ENCODE peak calls at places on chromosomes 4 and X, in nine cellular contexts. Z is sigmoid colon, P is fibroblast of lung, E is HFF-Myc, O is cardiac muscle cell, X is SK-N-SH, J is dorsolateral prefrontal cortex, I is lower lobe of right lung, F is heart left ventricle. K is an unnamed sample.

GRCh38 chrX:131778269-131779218 is 234.7 kb downstream of the OR13H1 start:
- DNase-seq in Z (peak), P (peak), E (no peak), O (no peak), X (peak), J (peak), I (no peak), F (no peak), K (peak)

GRCh38 chrX:153477901-153478300 is 7.5 kb upstream of the HAUS7 start:
- DNase-seq in Z (no peak), P (peak), E (no peak), O (no peak), X (no peak), J (no peak), I (no peak), F (no peak), K (peak)

GRCh38 chrX:9864011-9864410 is 77.8 kb downstream of the SHROOM2 start:
- DNase-seq in Z (no peak), P (no peak), E (no peak), O (peak), X (no peak), J (no peak), I (no peak), F (no peak), K (no peak)

GRCh38 chrX:44343412-44343942 is at the start of gene EFHC2:
- DNase-seq in Z (peak), P (peak), E (no peak), O (peak), X (peak), J (no peak), I (peak), F (peak), K (peak)

GRCh38 chr4:139857021-139857420 is 191.4 kb downstream of the MGST2 start:
- DNase-seq in Z (no peak), P (peak), E (no peak), O (no peak), X (peak), J (no peak), I (no peak), F (no peak), K (no peak)

GRCh38 chr4:139628184-139629012 is 37.2 kb upstream of the MGST2 start:
- DNase-seq in Z (no peak), P (no peak), E (no peak), O (peak), X (no peak), J (no peak), I (peak), F (no peak), K (no peak)

GRCh38 chrX:78708171-78708570 is 39.3 kb upstream of the LPAR4 start:
- DNase-seq in Z (no peak), P (peak), E (peak), O (peak), X (peak), J (no peak), I (no peak), F (peak), K (no peak)

GRCh38 chr4:142202404-142203332 is 566.3 kb downstream of the IL15 start:
- DNase-seq in Z (no peak), P (no peak), E (no peak), O (no peak), X (no peak), J (no peak), I (no peak), F (no peak), K (no peak)

GRCh38 chrX:66680451-66680850 is 41.6 kb upstream of the EDA2R start:
- DNase-seq in Z (no peak), P (peak), E (no peak), O (no peak), X (no peak), J (no peak), I (no peak), F (no peak), K (no peak)

GRCh38 chr4:19492611-19493010 is 759.1 kb upstream of the SLIT2 start:
- DNase-seq in Z (no peak), P (peak), E (no peak), O (no peak), X (no peak), J (no peak), I (no peak), F (no peak), K (no peak)

GRCh38 chr4:90142091-90142490 is 14.9 kb downstream of the CCSER1 start:
- DNase-seq in Z (no peak), P (no peak), E (no peak), O (no peak), X (no peak), J (no peak), I (no peak), F (no peak), K (no peak)

GRCh38 chrX:154123241-154124219 is 20.5 kb upstream of the OPN1LW start:
- DNase-seq in Z (no peak), P (no peak), E (no peak), O (no peak), X (peak), J (no peak), I (peak), F (no peak), K (no peak)

GRCh38 chr4:107279729-107280128 is 243.6 kb upstream of the DKK2 start:
- DNase-seq in Z (no peak), P (peak), E (no peak), O (no peak), X (no peak), J (no peak), I (no peak), F (no peak), K (no peak)

GRCh38 chrX:31266172-31267076 is 194.6 kb upstream of the FTHL17 start:
- DNase-seq in Z (peak), P (peak), E (no peak), O (peak), X (peak), J (peak), I (peak), F (peak), K (peak)

GRCh38 chr4:184534511-184535391 is 60.4 kb upstream of the IRF2 start:
- DNase-seq in Z (no peak), P (peak), E (no peak), O (peak), X (no peak), J (no peak), I (no peak), F (no peak), K (no peak)
- H3K4me3 ChIP-seq in Z (no peak), P (no peak), E (no peak), O (no peak), X (no peak), J (no peak), I (no peak), F (no peak), K (no peak)

GRCh38 chrX:150567645-150568319 is 639 bp upstream of the MTM1 start:
- DNase-seq in Z (no peak), P (no peak), E (no peak), O (no peak), X (no peak), J (no peak), I (no peak), F (no peak), K (no peak)

GRCh38 chrX:150572206-150572605 is 3.8 kb downstream of the MTM1 start:
- DNase-seq in Z (no peak), P (no peak), E (no peak), O (no peak), X (no peak), J (no peak), I (no peak), F (no peak), K (no peak)

GRCh38 chrX:150569155-150569477 is 695 bp downstream of the MTM1 start:
- DNase-seq in Z (no peak), P (no peak), E (no peak), O (no peak), X (no peak), J (no peak), I (peak), F (peak), K (no peak)

GRCh38 chrX:150568320-150569154 is at the start of gene MTM1:
- DNase-seq in Z (peak), P (peak), E (peak), O (peak), X (peak), J (peak), I (peak), F (peak), K (peak)

DNA sequence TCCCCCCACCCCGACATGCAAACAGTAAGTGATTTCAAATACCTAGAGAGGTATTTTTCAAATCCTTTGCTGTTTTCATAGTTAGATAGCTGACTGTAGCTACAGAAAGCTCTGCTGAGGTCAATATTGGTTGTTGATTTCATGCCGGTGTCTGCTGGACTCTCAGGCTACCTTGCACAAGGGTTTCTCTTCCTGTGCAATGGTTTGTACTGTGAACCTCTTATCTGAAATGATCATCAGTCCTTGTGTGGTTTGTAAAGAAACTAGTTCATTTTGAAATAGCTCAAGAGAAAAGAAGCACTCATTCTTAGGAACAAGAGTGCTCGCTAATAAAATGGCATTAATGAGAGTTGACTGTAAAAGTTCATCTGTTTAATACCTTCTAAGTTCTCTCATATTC is 2.1 kb downstream of the MTM1 start:
- DNase-seq in Z (no peak), P (no peak), E (no peak), O (no peak), X (no peak), J (no peak), I (no peak), F (no peak), K (no peak)
- H3K4me3 ChIP-seq in Z (no peak), P (no peak), E (no peak), O (no peak), X (no peak), J (no peak), I (peak), F (no peak), K (no peak)

GRCh38 chrX:54496517-54496852 is 451 bp upstream of the FGD1 start:
- DNase-seq in Z (no peak), P (no peak), E (no peak), O (no peak), X (no peak), J (no peak), I (no peak), F (no peak), K (peak)

GRCh38 chrX:54495814-54496516 is at the start of gene FGD1:
- DNase-seq in Z (peak), P (peak), E (no peak), O (peak), X (peak), J (peak), I (peak), F (peak), K (peak)

GRCh38 chrX:54494166-54494969 is 1.7 kb downstream of the FGD1 start:
- DNase-seq in Z (no peak), P (peak), E (no peak), O (no peak), X (no peak), J (no peak), I (no peak), F (no peak), K (no peak)

GRCh38 chrX:54494970-54495813 is 842 bp downstream of the FGD1 start:
- DNase-seq in Z (no peak), P (peak), E (no peak), O (peak), X (peak), J (peak), I (peak), F (no peak), K (peak)

GRCh38 chrX:54492340-54492739 is 3.7 kb downstream of the FGD1 start:
- DNase-seq in Z (no peak), P (peak), E (no peak), O (no peak), X (no peak), J (no peak), I (no peak), F (no peak), K (peak)
- H3K4me3 ChIP-seq in Z (no peak), P (peak), E (peak), O (no peak), X (no peak), J (no peak), I (no peak), F (no peak), K (no peak)

GRCh38 chr4:184024637-184025036 is 119.5 kb downstream of the STOX2 start:
- DNase-seq in Z (no peak), P (no peak), E (no peak), O (no peak), X (no peak), J (no peak), I (no peak), F (no peak), K (no peak)

GRCh38 chr4:184030764-184031163 is 125.7 kb downstream of the STOX2 start:
- DNase-seq in Z (no peak), P (no peak), E (no peak), O (no peak), X (no peak), J (no peak), I (no peak), F (no peak), K (no peak)

GRCh38 chr4:184028571-184028996 is 123.5 kb downstream of the STOX2 start:
- DNase-seq in Z (no peak), P (no peak), E (no peak), O (no peak), X (no peak), J (no peak), I (peak), F (no peak), K (no peak)
- H3K4me3 ChIP-seq in Z (no peak), P (peak), E (no peak), O (no peak), X (no peak), J (no peak), I (peak), F (peak), K (no peak)

DNA sequence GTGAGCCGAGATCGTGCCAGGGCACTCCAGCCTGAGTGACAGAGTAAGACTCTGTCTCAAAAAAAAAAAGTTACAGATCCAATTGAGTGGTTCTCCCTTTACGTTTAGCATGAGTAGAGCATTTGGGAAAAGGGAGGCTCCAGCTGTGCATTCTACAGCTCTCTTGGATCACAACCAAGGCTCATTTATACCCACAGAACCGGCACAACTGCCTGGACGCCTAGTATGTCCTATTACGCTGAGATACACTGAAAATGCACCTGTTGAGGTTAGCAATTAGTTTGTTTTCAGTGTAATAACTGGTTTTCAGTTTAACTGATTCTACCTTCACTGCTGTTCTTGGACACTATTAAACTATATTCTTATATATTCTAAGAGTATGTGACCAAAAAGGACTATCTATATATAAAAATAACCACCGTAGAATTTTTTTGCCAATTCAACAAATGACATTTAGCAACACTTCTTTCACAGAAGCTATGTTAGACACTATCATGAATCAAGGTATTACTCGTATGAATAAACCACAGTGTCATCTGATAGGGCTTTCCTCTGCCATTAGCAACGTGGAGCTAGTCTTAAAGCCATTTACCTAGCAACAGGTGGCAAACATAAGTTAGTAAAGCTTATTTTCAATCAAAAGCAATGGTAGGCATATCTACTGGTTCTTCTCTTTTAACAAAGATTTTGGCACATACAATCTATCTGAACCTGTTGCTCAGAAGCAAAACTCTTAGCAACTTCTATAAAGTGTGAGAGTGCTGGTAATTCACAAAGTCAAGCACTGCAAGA is 3.6 kb downstream of the OTUD4 start:
- DNase-seq in Z (no peak), P (no peak), E (no peak), O (no peak), X (no peak), J (no peak), I (no peak), F (no peak), K (no peak)
- H3K4me3 ChIP-seq in Z (no peak), P (peak), E (peak), O (peak), X (peak), J (peak), I (peak), F (peak), K (peak)

GRCh38 chr4:76307670-76308014 is 1.1 kb downstream of the STBD1 start:
- DNase-seq in Z (no peak), P (no peak), E (no peak), O (peak), X (peak), J (no peak), I (no peak), F (peak), K (no peak)
- H3K4me3 ChIP-seq in Z (peak), P (peak), E (peak), O (peak), X (peak), J (peak), I (peak), F (peak), K (peak)

DNA sequence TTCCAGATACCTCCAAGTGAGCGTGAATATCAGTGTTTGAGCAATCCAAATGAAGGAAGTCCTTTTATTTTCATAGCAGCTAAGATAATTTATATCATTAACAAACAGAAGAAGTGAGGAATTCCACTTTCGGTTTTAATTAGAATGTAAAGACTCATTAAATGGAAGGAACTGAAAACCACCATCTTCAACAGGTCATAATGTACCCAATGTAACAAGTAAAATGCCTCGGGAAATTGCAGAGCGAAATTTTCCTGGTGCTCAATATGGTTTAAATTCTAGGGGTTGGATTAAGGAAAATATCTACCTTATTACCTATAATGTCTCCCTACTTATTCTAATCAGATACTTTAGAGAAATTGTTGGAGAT is 33.9 kb upstream of the SLC9A7 start:
- DNase-seq in Z (no peak), P (no peak), E (no peak), O (no peak), X (no peak), J (no peak), I (no peak), F (no peak), K (no peak)
- H3K4me3 ChIP-seq in Z (no peak), P (no peak), E (no peak), O (no peak), X (no peak), J (no peak), I (no peak), F (no peak), K (no peak)

GRCh38 chr4:177301127-177301639 is 8.5 kb upstream of the NEIL3 start:
- DNase-seq in Z (no peak), P (no peak), E (no peak), O (no peak), X (no peak), J (no peak), I (no peak), F (no peak), K (no peak)
- H3K4me3 ChIP-seq in Z (no peak), P (no peak), E (no peak), O (no peak), X (no peak), J (no peak), I (no peak), F (no peak), K (no peak)

K was measured in uterus.